ENCODE peak calls at places on chromosomes 5 and 9, in eight cellular contexts. One of them, this sample, is unnamed.

GRCh38 chr5:38666668-38667498 is 110.4 kb upstream of the LIFR start:
- DNase-seq in neural progenitor cell: peak
- DNase-seq in right atrium auricular region: no peak
- DNase-seq in GM13977: no peak
- DNase-seq in WTC11: peak
- DNase-seq in lower leg skin: no peak
- DNase-seq in endodermal cell: peak
- DNase-seq in astrocyte of the spinal cord: peak
- DNase-seq in this sample: no peak

GRCh38 chr9:124436320-124436719 is 13.9 kb upstream of the ADGRD2 start:
- DNase-seq in neural progenitor cell: no peak
- DNase-seq in right atrium auricular region: no peak
- DNase-seq in GM13977: no peak
- DNase-seq in WTC11: no peak
- DNase-seq in lower leg skin: no peak
- DNase-seq in endodermal cell: no peak
- DNase-seq in astrocyte of the spinal cord: no peak
- DNase-seq in this sample: no peak

GRCh38 chr5:3658929-3659328 is 63.3 kb downstream of the IRX1 start:
- DNase-seq in neural progenitor cell: no peak
- DNase-seq in right atrium auricular region: no peak
- DNase-seq in GM13977: no peak
- DNase-seq in WTC11: no peak
- DNase-seq in lower leg skin: no peak
- DNase-seq in endodermal cell: no peak
- DNase-seq in astrocyte of the spinal cord: no peak
- DNase-seq in this sample: no peak

GRCh38 chr9:36855443-36856315 is 178.4 kb downstream of the PAX5 start:
- DNase-seq in neural progenitor cell: peak
- DNase-seq in right atrium auricular region: no peak
- DNase-seq in GM13977: peak
- DNase-seq in WTC11: peak
- DNase-seq in lower leg skin: no peak
- DNase-seq in endodermal cell: peak
- DNase-seq in astrocyte of the spinal cord: no peak
- DNase-seq in this sample: peak

GRCh38 chr9:112384690-112385089 is 4.8 kb downstream of the HSDL2 start:
- DNase-seq in neural progenitor cell: no peak
- DNase-seq in right atrium auricular region: no peak
- DNase-seq in GM13977: no peak
- DNase-seq in WTC11: no peak
- DNase-seq in lower leg skin: no peak
- DNase-seq in endodermal cell: no peak
- DNase-seq in astrocyte of the spinal cord: no peak
- DNase-seq in this sample: no peak

GRCh38 chr9:30913331-30913730 is 1471.1 kb upstream of the ACO1 start:
- DNase-seq in neural progenitor cell: peak
- DNase-seq in right atrium auricular region: no peak
- DNase-seq in GM13977: no peak
- DNase-seq in WTC11: peak
- DNase-seq in lower leg skin: no peak
- DNase-seq in endodermal cell: peak
- DNase-seq in astrocyte of the spinal cord: no peak
- DNase-seq in this sample: peak

GRCh38 chr9:17611342-17611741 is 32.5 kb downstream of the SH3GL2 start:
- DNase-seq in neural progenitor cell: no peak
- DNase-seq in right atrium auricular region: no peak
- DNase-seq in GM13977: no peak
- DNase-seq in WTC11: no peak
- DNase-seq in lower leg skin: no peak
- DNase-seq in endodermal cell: no peak
- DNase-seq in astrocyte of the spinal cord: no peak
- DNase-seq in this sample: no peak

GRCh38 chr5:2023196-2023595 is 140.5 kb upstream of the IRX4 start:
- DNase-seq in neural progenitor cell: no peak
- DNase-seq in right atrium auricular region: no peak
- DNase-seq in GM13977: no peak
- DNase-seq in WTC11: no peak
- DNase-seq in lower leg skin: no peak
- DNase-seq in endodermal cell: no peak
- DNase-seq in astrocyte of the spinal cord: no peak
- DNase-seq in this sample: no peak

GRCh38 chr9:109908459-109909390 is 128.7 kb downstream of the PALM2AKAP2 start:
- DNase-seq in neural progenitor cell: no peak
- DNase-seq in right atrium auricular region: no peak
- DNase-seq in GM13977: no peak
- DNase-seq in WTC11: no peak
- DNase-seq in lower leg skin: no peak
- DNase-seq in endodermal cell: peak
- DNase-seq in astrocyte of the spinal cord: peak
- DNase-seq in this sample: no peak

GRCh38 chr5:135669416-135669815 is 90.6 kb upstream of the CXCL14 start:
- DNase-seq in neural progenitor cell: no peak
- DNase-seq in right atrium auricular region: no peak
- DNase-seq in GM13977: no peak
- DNase-seq in WTC11: no peak
- DNase-seq in lower leg skin: no peak
- DNase-seq in endodermal cell: no peak
- DNase-seq in astrocyte of the spinal cord: no peak
- DNase-seq in this sample: no peak

GRCh38 chr9:110809038-110809595 is 140.5 kb downstream of the MUSK start:
- DNase-seq in neural progenitor cell: no peak
- DNase-seq in right atrium auricular region: no peak
- DNase-seq in GM13977: peak
- DNase-seq in WTC11: no peak
- DNase-seq in lower leg skin: no peak
- DNase-seq in endodermal cell: no peak
- DNase-seq in astrocyte of the spinal cord: no peak
- DNase-seq in this sample: no peak

GRCh38 chr5:59500014-59500413 is 393.5 kb downstream of the PDE4D start:
- DNase-seq in neural progenitor cell: no peak
- DNase-seq in right atrium auricular region: no peak
- DNase-seq in GM13977: no peak
- DNase-seq in WTC11: no peak
- DNase-seq in lower leg skin: no peak
- DNase-seq in endodermal cell: no peak
- DNase-seq in astrocyte of the spinal cord: no peak
- DNase-seq in this sample: no peak

GRCh38 chr9:96646081-96646991 is 8.8 kb downstream of the PRXL2C start:
- DNase-seq in neural progenitor cell: no peak
- DNase-seq in right atrium auricular region: no peak
- DNase-seq in GM13977: no peak
- DNase-seq in WTC11: no peak
- DNase-seq in lower leg skin: peak
- DNase-seq in endodermal cell: no peak
- DNase-seq in astrocyte of the spinal cord: peak
- DNase-seq in this sample: no peak

GRCh38 chr9:93569775-93570174 is 6.6 kb upstream of the PHF2 start:
- DNase-seq in neural progenitor cell: no peak
- DNase-seq in right atrium auricular region: peak
- DNase-seq in GM13977: no peak
- DNase-seq in WTC11: no peak
- DNase-seq in lower leg skin: no peak
- DNase-seq in endodermal cell: no peak
- DNase-seq in astrocyte of the spinal cord: no peak
- DNase-seq in this sample: no peak

DNA sequence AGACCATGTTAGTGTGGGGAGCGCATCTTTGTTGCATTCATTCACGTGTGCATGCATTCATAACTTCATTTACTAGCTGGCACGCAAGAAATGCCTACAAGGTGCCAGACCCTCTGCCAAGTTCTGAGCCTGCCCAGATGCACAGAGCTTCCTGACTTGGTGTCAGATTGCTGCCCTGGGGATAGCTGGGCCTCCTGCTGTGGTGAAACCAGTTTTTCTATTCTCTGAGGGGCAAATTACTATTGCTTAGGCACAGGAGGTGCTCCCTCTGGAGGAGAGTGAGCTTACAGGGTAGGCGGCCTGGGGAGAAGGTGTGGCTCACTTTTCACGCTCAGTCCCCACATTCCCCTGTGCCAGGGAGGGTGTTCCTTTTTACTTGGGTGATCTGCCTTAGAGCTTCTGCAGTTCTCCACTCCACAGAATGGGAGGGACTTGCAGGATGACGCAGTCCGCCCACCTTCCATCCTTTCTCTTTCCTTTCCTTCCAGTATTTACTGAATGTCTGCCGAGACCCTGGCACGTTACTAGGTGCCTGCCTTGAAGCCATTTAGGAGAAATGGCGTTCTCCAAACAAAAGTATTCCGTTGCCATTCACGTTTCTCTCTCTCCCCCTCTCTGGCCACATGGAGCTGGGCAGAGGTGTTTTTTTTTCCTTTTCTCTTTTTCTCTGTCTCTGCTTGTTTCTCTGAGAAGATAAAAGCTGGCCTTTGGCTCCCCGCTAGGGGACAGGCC is 27.9 kb upstream of the CTNNA1 start:
- DNase-seq in neural progenitor cell: peak
- DNase-seq in right atrium auricular region: peak
- DNase-seq in GM13977: no peak
- DNase-seq in WTC11: peak
- DNase-seq in lower leg skin: peak
- DNase-seq in endodermal cell: peak
- DNase-seq in astrocyte of the spinal cord: peak
- DNase-seq in this sample: peak
- TF ChIP-seq CTCF in neural progenitor cell: peak
- TF ChIP-seq CTCF in right atrium auricular region: no peak
- TF ChIP-seq CTCF in GM13977: peak
- TF ChIP-seq CTCF in WTC11: peak
- TF ChIP-seq CTCF in lower leg skin: no peak
- TF ChIP-seq CTCF in endodermal cell: peak
- TF ChIP-seq CTCF in astrocyte of the spinal cord: peak
- TF ChIP-seq CTCF in this sample: no peak

GRCh38 chr9:115107701-115108100 is 10.3 kb downstream of the TNC start:
- DNase-seq in neural progenitor cell: no peak
- DNase-seq in right atrium auricular region: no peak
- DNase-seq in GM13977: no peak
- DNase-seq in WTC11: no peak
- DNase-seq in lower leg skin: no peak
- DNase-seq in endodermal cell: no peak
- DNase-seq in astrocyte of the spinal cord: no peak
- DNase-seq in this sample: no peak

GRCh38 chr9:115106001-115106400 is 12.0 kb downstream of the TNC start:
- DNase-seq in neural progenitor cell: no peak
- DNase-seq in right atrium auricular region: no peak
- DNase-seq in GM13977: no peak
- DNase-seq in WTC11: no peak
- DNase-seq in lower leg skin: no peak
- DNase-seq in endodermal cell: no peak
- DNase-seq in astrocyte of the spinal cord: no peak
- DNase-seq in this sample: no peak

GRCh38 chr9:115103746-115104477 is 14.0 kb downstream of the TNC start:
- DNase-seq in neural progenitor cell: no peak
- DNase-seq in right atrium auricular region: no peak
- DNase-seq in GM13977: no peak
- DNase-seq in WTC11: no peak
- DNase-seq in lower leg skin: no peak
- DNase-seq in endodermal cell: no peak
- DNase-seq in astrocyte of the spinal cord: no peak
- DNase-seq in this sample: no peak

GRCh38 chr9:115104908-115105307 is 13.0 kb downstream of the TNC start:
- DNase-seq in neural progenitor cell: no peak
- DNase-seq in right atrium auricular region: no peak
- DNase-seq in GM13977: no peak
- DNase-seq in WTC11: no peak
- DNase-seq in lower leg skin: no peak
- DNase-seq in endodermal cell: no peak
- DNase-seq in astrocyte of the spinal cord: peak
- DNase-seq in this sample: no peak

GRCh38 chr9:115106642-115107041 is 11.3 kb downstream of the TNC start:
- DNase-seq in neural progenitor cell: no peak
- DNase-seq in right atrium auricular region: no peak
- DNase-seq in GM13977: no peak
- DNase-seq in WTC11: no peak
- DNase-seq in lower leg skin: no peak
- DNase-seq in endodermal cell: no peak
- DNase-seq in astrocyte of the spinal cord: no peak
- DNase-seq in this sample: no peak
- TF ChIP-seq CTCF in neural progenitor cell: no peak
- TF ChIP-seq CTCF in right atrium auricular region: no peak
- TF ChIP-seq CTCF in GM13977: no peak
- TF ChIP-seq CTCF in WTC11: no peak
- TF ChIP-seq CTCF in lower leg skin: no peak
- TF ChIP-seq CTCF in endodermal cell: no peak
- TF ChIP-seq CTCF in astrocyte of the spinal cord: no peak
- TF ChIP-seq CTCF in this sample: no peak

DNA sequence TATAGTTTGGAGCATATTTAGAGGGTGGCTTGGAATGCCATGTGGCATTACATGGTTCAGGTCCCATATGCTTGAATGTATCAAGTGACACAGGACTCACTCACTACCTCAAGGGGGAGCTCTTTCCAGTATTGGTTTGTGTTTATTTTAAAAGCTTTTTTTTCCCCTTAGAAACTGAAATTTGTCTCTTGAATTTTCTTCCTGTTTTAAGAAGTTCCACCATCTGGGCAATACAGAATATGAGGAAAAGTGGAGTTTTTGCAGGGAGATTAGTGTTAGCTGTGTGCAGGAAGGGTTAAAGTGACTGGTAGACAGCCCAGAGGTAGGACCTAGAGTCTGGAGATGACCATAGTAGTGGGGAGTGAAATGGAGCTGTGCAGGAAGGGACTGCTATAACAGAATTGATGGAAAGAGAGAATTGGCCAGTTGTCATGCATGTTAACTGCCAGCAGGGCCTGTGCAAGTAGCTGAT is 36.6 kb downstream of the CTNNA1 start:
- DNase-seq in neural progenitor cell: peak
- DNase-seq in right atrium auricular region: no peak
- DNase-seq in GM13977: peak
- DNase-seq in WTC11: peak
- DNase-seq in lower leg skin: no peak
- DNase-seq in endodermal cell: peak
- DNase-seq in astrocyte of the spinal cord: peak
- DNase-seq in this sample: no peak
- TF ChIP-seq CTCF in neural progenitor cell: peak
- TF ChIP-seq CTCF in right atrium auricular region: peak
- TF ChIP-seq CTCF in GM13977: peak
- TF ChIP-seq CTCF in WTC11: peak
- TF ChIP-seq CTCF in lower leg skin: no peak
- TF ChIP-seq CTCF in endodermal cell: peak
- TF ChIP-seq CTCF in astrocyte of the spinal cord: peak
- TF ChIP-seq CTCF in this sample: peak

DNA sequence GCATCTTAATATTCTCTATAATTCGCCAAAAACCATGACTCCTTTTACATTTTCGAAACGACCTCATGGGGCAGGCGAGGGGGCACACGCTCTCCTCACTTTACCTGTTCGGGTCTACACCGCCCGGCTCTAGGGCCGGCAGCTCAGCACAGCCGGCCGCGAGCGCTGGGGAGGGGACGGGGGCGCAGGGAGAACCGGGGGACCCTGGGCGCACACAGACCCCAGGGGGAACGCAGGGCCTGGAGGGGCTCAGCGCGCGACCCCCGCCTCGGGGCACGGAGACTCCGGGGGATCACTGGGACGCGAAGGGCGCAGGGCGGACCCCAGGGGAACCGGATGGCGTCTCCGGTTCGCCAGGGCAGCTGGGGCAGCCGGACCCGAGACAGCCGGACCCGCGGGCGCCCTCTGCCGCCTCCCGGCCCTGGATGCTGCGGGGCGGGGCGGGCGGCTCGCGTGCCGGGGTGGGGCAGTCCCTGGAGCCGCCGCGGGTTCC is at the start of gene AHRR:
- DNase-seq in neural progenitor cell: peak
- DNase-seq in right atrium auricular region: no peak
- DNase-seq in GM13977: peak
- DNase-seq in WTC11: peak
- DNase-seq in lower leg skin: no peak
- DNase-seq in endodermal cell: peak
- DNase-seq in astrocyte of the spinal cord: peak
- DNase-seq in this sample: peak
- TF ChIP-seq CTCF in neural progenitor cell: peak
- TF ChIP-seq CTCF in right atrium auricular region: peak
- TF ChIP-seq CTCF in GM13977: peak
- TF ChIP-seq CTCF in WTC11: no peak
- TF ChIP-seq CTCF in lower leg skin: no peak
- TF ChIP-seq CTCF in endodermal cell: peak
- TF ChIP-seq CTCF in astrocyte of the spinal cord: peak
- TF ChIP-seq CTCF in this sample: peak